ENCODE peak calls at places on chromosomes 16 and 17, in seven cellular contexts. D is GM06990, P is endothelial cell of umbilical vein, E is PC-9, V is sigmoid colon, G is upper lobe of right lung, I is breast epithelium. O is an unnamed sample.

GRCh38 chr17:685006-685405 is 29.6 kb downstream of the VPS53 start:
- DNase-seq in P (no peak), G (no peak), E (no peak), D (no peak), V (no peak), I (no peak), O (no peak)

GRCh38 chr17:50887705-50888245 is 21.6 kb upstream of the TOB1 start:
- DNase-seq in G (no peak), P (no peak), V (no peak), I (peak; percentile 66), E (no peak), D (no peak), O (no peak)

GRCh38 chr17:36931697-36932382 is 5.4 kb upstream of the LHX1 start:
- DNase-seq in E (no peak), I (no peak), D (no peak), G (peak; percentile 46), P (no peak), V (no peak), O (peak; percentile 40)

GRCh38 chr17:35749560-35750412 is 3.3 kb downstream of the GAS2L2 start:
- DNase-seq in G (no peak), E (no peak), P (no peak), V (no peak), I (no peak), D (no peak), O (no peak)

GRCh38 chr16:1938316-1938715 is 4.7 kb downstream of the MSRB1 start:
- DNase-seq in G (no peak), I (no peak), V (no peak), D (no peak), P (no peak), E (no peak), O (no peak)

GRCh38 chr17:29572691-29573557 is 4.4 kb downstream of the TP53I13 start:
- DNase-seq in V (peak; percentile 74), E (peak; percentile 17), P (peak; percentile 53), I (no peak), G (peak; percentile 71), D (no peak), O (peak; percentile 82)

GRCh38 chr16:85607331-85607765 is 5.8 kb upstream of the GSE1 start:
- DNase-seq in V (no peak), I (no peak), D (peak; percentile 53), P (no peak), G (no peak), E (no peak), O (peak; percentile 55)

GRCh38 chr17:78897639-78897996 is 5.4 kb downstream of the CEP295NL start:
- DNase-seq in P (no peak), V (no peak), G (no peak), I (no peak), D (no peak), E (no peak), O (no peak)

GRCh38 chr16:67659675-67660563 is at the start of gene ACD:
- DNase-seq in P (peak; percentile 92), V (peak; percentile 96), I (peak; percentile 88), E (peak; percentile 81), D (peak; percentile 96), G (peak; percentile 95), O (peak; percentile 91)

GRCh38 chr17:80109066-80109618 is 7.8 kb downstream of the GAA start:
- DNase-seq in D (no peak), P (no peak), G (no peak), V (no peak), I (no peak), E (no peak), O (no peak)

GRCh38 chr16:52547001-52547833 is at the start of gene TOX3:
- DNase-seq in G (peak; percentile 65), E (no peak), I (no peak), D (no peak), P (no peak), V (no peak), O (no peak)

GRCh38 chr16:23182675-23183485 is at the start of gene SCNN1G:
- DNase-seq in I (no peak), D (peak; percentile 33), P (no peak), E (no peak), V (no peak), G (peak; percentile 82), O (peak; percentile 39)

DNA sequence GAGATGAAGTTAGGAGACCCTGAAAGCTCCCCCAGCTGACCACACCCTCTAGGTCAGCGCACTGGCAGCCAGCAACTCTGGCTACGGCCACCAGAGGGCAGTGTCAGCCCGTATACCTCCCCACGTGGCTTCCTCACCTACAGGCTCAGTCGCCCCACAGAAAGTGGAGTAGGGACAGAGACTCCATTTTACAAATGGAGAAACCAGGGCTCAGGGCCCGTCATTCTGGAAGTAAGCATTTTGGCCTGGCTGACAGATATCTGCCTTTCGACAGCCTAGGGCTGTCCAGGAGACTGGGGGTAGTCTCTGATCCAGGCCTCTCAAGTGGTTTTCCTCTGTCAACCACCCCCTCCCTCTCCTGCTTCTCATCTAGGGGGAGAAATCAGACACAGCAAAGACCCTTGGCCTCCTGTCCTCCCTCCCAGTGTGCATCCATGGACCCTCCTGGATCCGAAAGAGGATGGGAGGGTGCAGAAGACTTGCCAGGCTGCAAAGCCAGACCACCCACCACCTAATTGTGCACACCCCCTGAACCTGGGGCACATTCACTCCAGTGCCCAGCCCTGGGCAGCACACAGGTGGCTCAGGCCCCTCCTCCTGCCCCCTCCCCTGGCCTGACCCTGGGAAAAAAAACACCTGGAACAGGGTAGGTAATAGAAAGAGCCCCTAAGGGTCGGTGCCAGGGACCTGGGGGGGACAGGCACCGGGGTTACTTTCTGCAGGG is 3.8 kb upstream of the HAP1 start:
- DNase-seq in I (peak; percentile 76), P (peak; percentile 81), G (peak; percentile 86), D (peak; percentile 77), V (peak; percentile 88), E (peak; percentile 56), O (peak; percentile 86)
- TF ChIP-seq CTCF in I (peak; percentile 95), P (peak; percentile 95), G (peak; percentile 99), D (peak; percentile 97), V (peak; percentile 99), E (peak; percentile 97), O (peak; percentile 95)

GRCh38 chr17:76716146-76716833 is 5.5 kb upstream of the MXRA7 start:
- DNase-seq in D (no peak), G (peak; percentile 63), I (peak; percentile 70), P (no peak), V (peak; percentile 77), E (no peak), O (no peak)

GRCh38 chr17:76713765-76714164 is 3.0 kb upstream of the MXRA7 start:
- DNase-seq in P (no peak), G (no peak), V (no peak), I (no peak), E (no peak), D (no peak), O (no peak)

GRCh38 chr17:76714336-76714735 is 3.6 kb upstream of the MXRA7 start:
- DNase-seq in V (no peak), D (no peak), E (no peak), G (no peak), I (no peak), P (no peak), O (no peak)

GRCh38 chr17:76715462-76715830 is 4.7 kb upstream of the MXRA7 start:
- DNase-seq in E (no peak), D (no peak), G (no peak), I (no peak), V (no peak), P (no peak), O (no peak)

DNA sequence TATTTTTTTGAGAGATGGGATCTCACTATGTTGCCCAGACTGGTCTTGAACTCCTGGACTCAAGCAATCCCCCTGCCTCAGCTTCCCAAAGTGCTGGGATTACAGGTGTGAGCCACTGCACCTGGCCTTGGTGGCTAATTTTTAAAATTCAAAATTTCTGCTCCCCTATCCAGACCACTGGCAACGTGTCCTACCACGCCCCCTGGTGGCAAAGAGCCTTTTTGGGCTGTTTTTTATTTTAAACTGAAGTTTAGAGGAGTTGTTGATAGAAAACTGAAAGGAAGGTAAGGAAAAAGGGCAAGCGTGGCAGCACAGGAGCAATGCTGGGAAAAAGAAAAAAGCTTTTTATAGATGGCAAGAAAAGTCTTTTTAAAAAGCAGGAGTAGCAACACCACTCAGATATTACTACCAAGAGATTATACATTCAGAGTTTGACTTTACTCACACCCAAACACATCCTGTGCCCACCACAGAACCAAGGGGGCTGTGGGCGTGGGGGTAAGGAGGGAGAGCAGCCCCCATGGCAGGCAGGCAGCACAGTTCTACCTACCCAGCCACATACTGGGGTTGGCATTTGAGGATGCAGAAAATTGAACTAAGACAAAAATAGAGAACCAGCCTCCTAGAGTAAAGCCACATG is 4.2 kb upstream of the MXRA7 start:
- DNase-seq in D (no peak), P (peak; percentile 57), E (no peak), I (no peak), G (peak; percentile 76), V (peak; percentile 80), O (peak; percentile 70)
- H3K36me3 ChIP-seq in D (peaks cover 13% of the 10 kb centered on the region), P (peaks cover 16% of the 10 kb centered on the region), E (no peaks in the 10 kb centered on the region), I (peaks cover 8% of the 10 kb centered on the region), G (peaks cover 70% of the 10 kb centered on the region), V (peaks cover 42% of the 10 kb centered on the region), O (peaks cover 39% of the 10 kb centered on the region)

DNA sequence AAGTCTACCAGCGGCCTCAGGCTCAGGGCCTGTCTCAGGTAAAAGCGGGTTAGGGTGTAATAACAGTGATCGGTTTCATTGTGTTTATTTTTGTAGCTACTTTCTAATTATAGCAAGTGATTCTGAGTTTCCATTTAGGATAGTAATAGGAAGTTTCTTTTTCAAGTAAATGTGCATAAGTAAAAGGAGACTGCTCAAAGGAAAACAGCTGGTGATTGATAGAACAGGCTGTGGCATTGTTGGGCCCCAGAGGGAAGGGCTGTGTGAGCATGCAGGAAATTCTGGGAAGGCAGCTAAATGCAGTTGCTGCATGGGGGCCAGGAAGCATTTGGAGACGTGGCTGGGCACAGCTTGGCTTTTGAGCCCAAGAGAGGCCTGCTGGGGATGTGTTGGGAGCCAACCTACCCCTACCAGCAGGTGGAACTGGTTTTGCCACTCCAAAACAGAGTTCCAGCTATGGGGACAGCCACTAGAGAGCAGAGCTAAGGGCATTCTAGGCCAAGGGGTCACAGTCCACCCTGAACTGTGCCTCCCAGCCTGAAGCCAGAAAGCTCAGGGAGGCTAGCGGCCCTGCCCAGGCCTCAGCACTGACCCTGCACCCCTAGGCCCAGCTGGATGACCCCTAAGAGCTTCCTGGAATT is 12.6 kb downstream of the SNX20 start:
- DNase-seq in P (no peak), D (no peak), E (peak; percentile 48), I (peak; percentile 30), V (no peak), G (no peak), O (no peak)
- TF ChIP-seq CTCF in P (no peak), D (no peak), E (peak; percentile 27), I (no peak), V (no peak), G (no peak), O (no peak)

GRCh38 chr16:30179931-30180330 is 3.5 kb upstream of the CORO1A start:
- DNase-seq in E (no peak), I (no peak), P (no peak), V (no peak), G (no peak), D (no peak), O (no peak)
- H3K36me3 ChIP-seq in E (no peaks in the 10 kb centered on the region), I (no peaks in the 10 kb centered on the region), P (no peaks in the 10 kb centered on the region), V (no peaks in the 10 kb centered on the region), G (no peaks in the 10 kb centered on the region), D (peaks cover 7% of the 10 kb centered on the region), O (no peaks in the 10 kb centered on the region)